ENCODE peak calls at places on chromosomes 2 and 18, in four cellular contexts. X is HepG2, O is K562, B is HCT116. L is an unnamed sample.

GRCh38 chr2:233075141-233075965 is 15.2 kb downstream of the INPP5D start:
- DNase-seq in B (no peak), O (no peak), X (peak; percentile 39), L (no peak)

GRCh38 chr2:158099716-158100115 is 2.0 kb upstream of the UPP2 start:
- DNase-seq in B (no peak), O (no peak), X (peak; percentile 47), L (no peak)

GRCh38 chr2:239195992-239196391 is 204.8 kb downstream of the HDAC4 start:
- DNase-seq in O (no peak), X (no peak), B (no peak), L (no peak)

GRCh38 chr2:181787310-181788048 is 104.1 kb upstream of the ITPRID2 start:
- DNase-seq in B (no peak), X (no peak), O (no peak), L (no peak)

GRCh38 chr2:49772299-49772970 is 618.1 kb upstream of the FSHR start:
- DNase-seq in O (no peak), B (no peak), X (no peak), L (no peak)

GRCh38 chr2:158042245-158042644 is 59.4 kb upstream of the UPP2 start:
- DNase-seq in X (no peak), O (no peak), B (no peak), L (no peak)

GRCh38 chr2:88590998-88591613 is 36.2 kb downstream of the EIF2AK3 start:
- DNase-seq in B (peak; percentile 41), O (peak; percentile 61), X (peak; percentile 65), L (peak; percentile 58)

GRCh38 chr2:239321596-239322413 is 79.0 kb downstream of the HDAC4 start:
- DNase-seq in B (no peak), O (peak; percentile 48), X (no peak), L (no peak)

GRCh38 chr2:40433739-40434138 is 18.2 kb downstream of the SLC8A1 start:
- DNase-seq in B (no peak), X (no peak), O (no peak), L (no peak)

GRCh38 chr2:227402321-227402720 is 14.6 kb upstream of the SCYGR1 start:
- DNase-seq in B (no peak), O (no peak), X (no peak), L (no peak)

GRCh38 chr2:154588838-154589237 is 109.7 kb upstream of the KCNJ3 start:
- DNase-seq in O (no peak), B (no peak), X (no peak), L (no peak)

GRCh38 chr18:76494181-76494540 is 881 bp downstream of the ZNF516 start:
- DNase-seq in X (peak; percentile 18), O (no peak), B (no peak), L (no peak)

GRCh38 chr2:29715655-29716054 is 205.7 kb downstream of the ALK start:
- DNase-seq in O (no peak), B (no peak), X (no peak), L (no peak)

DNA sequence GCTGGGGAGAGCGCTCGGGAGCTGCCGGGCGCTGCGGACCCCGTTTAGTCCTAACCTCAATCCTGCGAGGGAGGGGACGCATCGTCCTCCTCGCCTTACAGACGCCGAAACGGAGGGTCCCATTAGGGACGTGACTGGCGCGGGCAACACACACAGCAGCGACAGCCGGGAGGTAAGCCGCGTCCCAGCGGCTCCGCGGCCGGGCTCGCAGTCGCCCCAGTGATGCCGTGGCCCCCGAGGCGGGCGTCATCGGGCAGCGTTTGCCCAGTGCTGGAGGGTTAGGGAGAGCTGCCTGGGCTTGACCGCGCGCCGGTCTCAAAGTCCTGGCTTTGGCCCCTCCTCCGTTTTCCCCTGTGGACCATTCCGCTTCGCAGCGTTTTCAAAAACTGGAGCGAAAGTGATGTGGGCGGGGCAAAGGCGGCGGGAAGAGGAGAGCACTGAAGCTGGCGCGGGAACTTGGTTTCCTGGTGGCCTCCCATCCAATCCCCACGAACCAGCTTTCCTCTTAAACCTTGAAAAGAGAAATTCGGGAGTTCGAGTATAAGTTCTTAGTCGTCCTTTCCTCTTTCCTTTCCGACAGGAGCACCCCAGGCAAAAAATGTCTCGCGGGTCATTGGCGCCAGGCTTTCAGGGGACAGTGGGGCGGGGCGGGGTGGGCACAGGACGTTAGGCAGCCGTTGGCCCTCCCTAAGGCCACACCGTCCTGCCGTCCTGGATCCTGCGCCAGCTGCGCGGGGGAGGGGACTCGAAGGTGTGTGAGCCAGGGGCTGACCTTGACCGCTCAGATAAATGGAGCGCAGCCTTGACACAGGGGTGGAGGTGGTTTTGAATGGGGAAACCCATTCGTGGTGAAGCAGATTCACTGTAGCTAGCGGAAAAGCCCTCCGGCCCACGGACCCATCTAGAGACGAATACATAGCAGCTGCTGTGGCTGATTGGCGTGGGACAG is 819 bp downstream of the TYMS start:
- DNase-seq in B (peak; percentile 82), O (peak; percentile 91), X (peak; percentile 92), L (no peak)
- TF ChIP-seq REST in B (no peak), O (peak; percentile 37), X (no peak), L (no peak)

GRCh38 chr18:23968638-23969037 is 45.9 kb upstream of the TTC39C start:
- DNase-seq in X (no peak), O (no peak), B (no peak), L (no peak)

GRCh38 chr18:23966909-23967308 is 47.6 kb upstream of the TTC39C start:
- DNase-seq in O (no peak), X (no peak), B (no peak), L (no peak)

GRCh38 chr18:23963443-23964185 is 50.9 kb upstream of the TTC39C start:
- DNase-seq in O (no peak), X (peak; percentile 18), B (no peak), L (no peak)

GRCh38 chr18:23967321-23968089 is 47.0 kb upstream of the TTC39C start:
- DNase-seq in O (no peak), B (no peak), X (no peak), L (no peak)

GRCh38 chr18:23964282-23965238 is 50.0 kb upstream of the TTC39C start:
- DNase-seq in X (no peak), B (peak; percentile 55), O (peak; percentile 15), L (no peak)
- TF ChIP-seq TCF7L2 in X (no peak), B (no peak), O (no peak), L (no peak)

GRCh38 chr2:100974712-100975520 is 27.2 kb upstream of the RPL31 start:
- DNase-seq in B (no peak), O (no peak), X (no peak), L (no peak)
- TF ChIP-seq REST in B (no peak), O (no peak), X (no peak), L (no peak)

DNA sequence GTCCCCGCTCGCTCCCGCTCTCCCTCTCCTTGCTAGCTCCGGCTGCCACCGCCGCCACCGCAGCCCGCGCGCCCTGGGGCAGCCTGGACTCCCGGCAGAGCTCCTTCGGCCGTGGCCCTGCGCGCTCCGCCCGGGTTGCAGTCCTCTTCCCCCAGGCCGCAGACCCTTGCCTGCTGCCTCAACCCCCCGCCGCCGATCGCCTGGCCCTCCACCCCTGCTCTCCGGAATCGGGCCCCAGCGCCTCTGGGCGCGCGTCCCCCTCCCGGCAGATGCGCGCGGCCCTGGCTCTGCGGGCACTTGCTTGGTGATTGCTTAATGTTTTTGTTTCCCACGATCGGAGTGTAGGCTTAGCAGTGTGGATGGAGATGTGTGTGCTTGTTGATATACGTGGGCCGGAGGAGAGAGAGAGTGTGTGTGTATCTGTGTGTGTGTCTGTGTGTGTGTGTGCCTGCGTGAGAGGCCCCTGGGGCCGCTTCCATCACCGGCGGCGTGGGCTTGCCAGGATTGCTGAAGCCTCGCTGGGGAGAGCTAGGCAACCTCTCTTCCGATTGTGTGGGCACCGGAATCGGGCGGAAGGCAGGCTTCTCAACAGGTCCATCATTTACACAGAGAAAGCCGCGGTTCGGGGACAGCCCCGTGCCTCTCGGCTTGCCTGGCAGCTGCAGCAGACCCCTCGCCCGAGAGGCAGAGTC is 877 bp downstream of the INHBB start:
- DNase-seq in X (no peak), B (no peak), O (no peak), L (no peak)
- TF ChIP-seq TCF7L2 in X (no peak), B (no peak), O (no peak), L (no peak)

DNA sequence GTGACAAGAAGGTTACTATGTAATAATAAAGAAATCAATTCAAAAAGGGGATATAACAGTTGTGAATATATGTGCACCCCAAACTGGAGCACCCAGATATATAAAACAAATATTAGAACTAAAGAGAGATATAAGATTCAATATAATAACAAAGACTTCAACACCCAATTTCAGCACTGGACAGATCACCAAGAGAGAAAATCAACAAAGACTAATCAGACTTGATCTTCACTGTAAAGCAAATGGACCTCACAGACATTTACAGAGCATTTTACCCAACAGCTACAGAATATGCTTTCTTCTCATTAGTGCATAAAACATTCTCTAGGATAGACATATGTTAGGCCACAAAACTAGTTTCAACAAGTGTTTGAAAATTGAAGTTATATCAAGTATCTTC is 287.7 kb downstream of the DSC3 start:
- DNase-seq in O (no peak), X (no peak), B (no peak), L (no peak)
- TF ChIP-seq REST in O (no peak), X (no peak), B (peak; percentile 28), L (peak; percentile 53)

DNA sequence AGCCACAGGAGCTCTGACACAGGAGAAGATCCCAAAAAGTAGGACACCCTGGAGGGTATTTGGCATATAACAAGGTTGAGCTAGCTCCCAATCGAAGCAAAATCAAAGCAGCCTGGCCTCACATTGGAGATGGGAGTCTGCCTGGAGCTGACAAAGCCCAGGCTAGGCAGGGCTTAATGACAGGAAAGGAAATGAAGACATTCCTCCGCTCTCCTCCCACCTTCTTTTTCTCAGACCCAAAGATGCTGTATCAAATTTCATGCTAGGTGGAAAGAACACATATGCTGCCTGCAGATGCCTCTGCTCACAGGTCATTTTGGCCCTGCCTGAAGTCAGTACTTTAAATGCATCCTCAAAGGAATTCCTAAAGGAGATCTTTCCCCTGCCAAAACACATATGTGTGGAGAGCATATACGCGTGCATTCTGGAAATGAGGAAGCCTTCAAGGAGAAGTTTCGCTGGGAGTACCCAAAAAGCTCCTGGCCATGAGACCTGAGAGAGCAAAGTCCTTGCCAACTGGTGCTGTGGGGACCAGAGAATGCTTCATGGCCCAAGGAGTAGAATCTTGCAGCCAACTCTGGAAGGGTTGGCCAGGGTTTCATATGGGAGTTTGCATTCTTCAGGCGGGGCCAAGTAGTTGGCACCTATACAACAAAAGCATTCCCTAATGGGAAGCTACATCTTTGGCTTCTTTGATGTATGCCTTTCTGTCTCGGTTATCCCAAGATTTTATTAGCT is 88.0 kb downstream of the AQP4 start:
- DNase-seq in X (no peak), O (no peak), B (no peak), L (no peak)
- TF ChIP-seq TCF7L2 in X (no peak), O (no peak), B (no peak), L (no peak)

DNA sequence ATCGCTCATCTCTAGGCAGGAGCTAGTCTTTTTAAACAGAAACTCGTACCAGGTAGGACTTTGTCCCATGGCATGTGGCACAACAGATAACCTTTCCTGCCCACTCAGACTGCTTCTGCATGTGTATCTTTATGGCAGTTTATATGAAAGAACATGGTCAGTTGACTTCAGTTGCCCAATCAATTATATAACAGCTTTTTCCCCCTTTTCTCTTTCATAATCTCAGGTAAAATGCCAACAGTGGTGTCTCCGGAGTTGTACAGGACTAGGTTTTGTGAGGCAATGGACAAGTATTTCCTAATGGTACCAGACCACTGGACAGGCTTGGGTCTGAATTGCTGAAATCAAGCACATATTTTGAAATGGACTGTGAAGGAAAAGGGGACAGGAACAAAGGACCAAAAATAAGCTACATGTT is 51.6 kb upstream of the PTH2R start:
- DNase-seq in B (no peak), X (peak; percentile 57), O (no peak), L (no peak)
- TF ChIP-seq REST in B (no peak), X (no peak), O (no peak), L (no peak)

GRCh38 chr2:17148298-17149228 is 369.7 kb downstream of the RAD51AP2 start:
- DNase-seq in X (peak; percentile 10), O (peak; percentile 40), B (peak; percentile 8), L (no peak)
- TF ChIP-seq TCF7L2 in X (no peak), O (no peak), B (no peak), L (no peak)

L was measured in Panc1.